ENCODE peak calls at places on chromosomes 7 and 10, in seven cellular contexts. M is head of caudate nucleus; B is lung; P is H54; L is activated T-cell treated with anti-CD3 and anti-CD28 coated beads, Interleukin-2, amount 50 U/mL, for 24 hours; Y is SW 1271; S is CD8-positive, alpha-beta memory T cell. U is an unnamed sample.
A peak's percentile ranks its signal among the peaks of the same experiment; 100 is the strongest.

GRCh38 chr7:78770422-78771410 is 682.8 kb downstream of the MAGI2 start:
- DNase-seq in M (peak; percentile 62), B (no peak), P (no peak), L (no peak), Y (no peak), S (no peak), U (peak; percentile 58)

GRCh38 chr7:110372685-110373084 is 718.2 kb upstream of the LRRN3 start:
- DNase-seq in M (no peak), B (no peak), P (no peak), L (no peak), Y (no peak), S (no peak), U (no peak)

GRCh38 chr10:74223755-74224530 is 72.9 kb downstream of the ADK start:
- DNase-seq in M (no peak), B (no peak), P (peak; percentile 36), L (no peak), Y (peak; percentile 20), S (no peak), U (no peak)

GRCh38 chr7:155466814-155467675 is 9.1 kb downstream of the EN2 start:
- DNase-seq in M (no peak), B (no peak), P (no peak), L (peak; percentile 62), Y (no peak), S (no peak), U (no peak)

GRCh38 chr7:148336411-148336810 is 254.2 kb upstream of the C7orf33 start:
- DNase-seq in M (no peak), B (no peak), P (no peak), L (no peak), Y (no peak), S (no peak), U (no peak)

GRCh38 chr10:62688971-62689700 is 115.4 kb upstream of the ADO start:
- DNase-seq in M (no peak), B (no peak), P (no peak), L (no peak), Y (no peak), S (no peak), U (no peak)

GRCh38 chr10:101816913-101817541 is 1.2 kb downstream of the OGA start:
- DNase-seq in M (no peak), B (no peak), P (no peak), L (no peak), Y (no peak), S (no peak), U (no peak)

GRCh38 chr10:80502621-80503583 is 34.8 kb upstream of the SH2D4B start:
- DNase-seq in M (no peak), B (no peak), P (no peak), L (peak; percentile 26), Y (no peak), S (no peak), U (no peak)

GRCh38 chr7:45692031-45692430 is 117.9 kb downstream of the ADCY1 start:
- DNase-seq in M (no peak), B (no peak), P (no peak), L (no peak), Y (no peak), S (no peak), U (no peak)

GRCh38 chr7:137109966-137110930 is 233.3 kb downstream of the PTN start:
- DNase-seq in M (no peak), B (no peak), P (no peak), L (no peak), Y (no peak), S (no peak), U (peak; percentile 1)

GRCh38 chr7:140506788-140507464 is 27.6 kb upstream of the MKRN1 start:
- DNase-seq in M (no peak), B (no peak), P (no peak), L (no peak), Y (no peak), S (no peak), U (no peak)

GRCh38 chr10:120891367-120891766 is 40.2 kb downstream of the WDR11 start:
- DNase-seq in M (no peak), B (no peak), P (no peak), L (no peak), Y (no peak), S (no peak), U (no peak)

GRCh38 chr10:124672181-124672638 is 72.0 kb downstream of the FAM53B start:
- DNase-seq in M (peak; percentile 40), B (no peak), P (no peak), L (no peak), Y (no peak), S (no peak), U (peak; percentile 86)

GRCh38 chr10:62541811-62542210 is 167.6 kb downstream of the ZNF365 start:
- DNase-seq in M (no peak), B (no peak), P (no peak), L (no peak), Y (no peak), S (no peak), U (no peak)

U was measured in putamen.